ENCODE peak calls at places on chromosomes 4 and X, in five cellular contexts. B is stimulated activated CD8-positive, alpha-beta memory T cell treated with anti-CD3 and anti-CD28 coated beads, Interleukin-4, amount 100 ng/mL, for 48 hours; F is NCI-H2081; J is AG08395; R is LHCN-M2. A is an unnamed sample.

GRCh38 chr4:171524913-171525312 is 288.3 kb upstream of the GALNTL6 start:
- DNase-seq in R (no peak), J (no peak), B (no peak), F (no peak), A (no peak)

GRCh38 chr4:152398060-152398459 is 137.8 kb downstream of the FBXW7 start:
- DNase-seq in J (no peak), R (peak), F (no peak), B (no peak), A (peak)

GRCh38 chr4:19213388-19213787 is 1038.3 kb upstream of the SLIT2 start:
- DNase-seq in B (no peak), J (no peak), R (no peak), F (no peak), A (no peak)

GRCh38 chrX:86137071-86137470 is 11.2 kb upstream of the DACH2 start:
- DNase-seq in R (peak), J (no peak), F (no peak), B (no peak), A (peak)

GRCh38 chrX:17654116-17654515 is 83.2 kb upstream of the SCML1 start:
- DNase-seq in F (no peak), R (no peak), J (no peak), B (peak), A (no peak)

GRCh38 chrX:12319012-12319519 is 180.8 kb downstream of the FRMPD4 start:
- DNase-seq in J (no peak), R (no peak), F (no peak), B (no peak), A (no peak)

GRCh38 chr4:143407475-143407874 is 70.8 kb downstream of the GAB1 start:
- DNase-seq in J (no peak), B (no peak), R (no peak), F (no peak), A (no peak)

GRCh38 chr4:65393078-65393477 is 277.2 kb downstream of the EPHA5 start:
- DNase-seq in J (no peak), B (no peak), R (no peak), F (no peak), A (no peak)

GRCh38 chr4:6349896-6350295 is 80.2 kb downstream of the WFS1 start:
- DNase-seq in J (no peak), F (no peak), R (peak), B (no peak), A (no peak)

GRCh38 chr4:155701827-155702226 is 35.2 kb downstream of the GUCY1A1 start:
- DNase-seq in F (no peak), R (no peak), J (no peak), B (no peak), A (no peak)

GRCh38 chr4:41660350-41660749 is 88.2 kb downstream of the PHOX2B start:
- DNase-seq in J (no peak), B (no peak), F (no peak), R (no peak), A (no peak)

GRCh38 chrX:41921492-41922124 is 1.7 kb downstream of the CASK start:
- DNase-seq in J (peak), B (no peak), F (no peak), R (peak), A (peak)

GRCh38 chr4:10460313-10461047 is 3.3 kb upstream of the ZNF518B start:
- DNase-seq in J (no peak), F (no peak), B (peak), R (no peak), A (no peak)

GRCh38 chr4:7610062-7610670 is 175.4 kb upstream of the PSAPL1 start:
- DNase-seq in J (no peak), R (no peak), B (no peak), F (no peak), A (no peak)

GRCh38 chrX:123920065-123920785 is 41.3 kb upstream of the STAG2 start:
- DNase-seq in J (peak), R (peak), B (no peak), F (no peak), A (peak)

GRCh38 chrX:9003041-9003440 is 30.9 kb downstream of the FAM9B start:
- DNase-seq in F (no peak), B (no peak), J (no peak), R (no peak), A (no peak)

GRCh38 chr4:172900880-172901279 is 267.7 kb upstream of the GALNT7 start:
- DNase-seq in J (no peak), B (no peak), F (no peak), R (peak), A (no peak)

GRCh38 chr4:29278580-29278979 is 1441.6 kb upstream of the PCDH7 start:
- DNase-seq in J (no peak), F (no peak), B (no peak), R (peak), A (peak)

GRCh38 chr4:111602848-111603247 is 542.4 kb upstream of the FAM241A start:
- DNase-seq in J (peak), R (peak), B (no peak), F (no peak), A (peak)

GRCh38 chrX:131677655-131678628 is 134.1 kb downstream of the OR13H1 start:
- DNase-seq in R (peak), F (peak), J (peak), B (peak), A (peak)

GRCh38 chr4:82201303-82201702 is 172.5 kb downstream of the HNRNPD start:
- DNase-seq in F (peak), J (no peak), R (no peak), B (no peak), A (peak)

GRCh38 chrX:47611926-47612325 is 7.7 kb downstream of the SYN1 start:
- DNase-seq in B (no peak), J (no peak), R (no peak), F (no peak), A (no peak)

GRCh38 chrX:154348114-154348531 is 26.3 kb downstream of the FLNA start:
- DNase-seq in B (no peak), J (no peak), R (no peak), F (no peak), A (peak)

GRCh38 chr4:76607266-76607799 is 172.3 kb downstream of the SHROOM3 start:
- DNase-seq in J (peak), B (no peak), F (no peak), R (no peak), A (no peak)

GRCh38 chr4:44988011-44988410 is 261.7 kb upstream of the GNPDA2 start:
- DNase-seq in B (no peak), J (no peak), F (no peak), R (no peak), A (no peak)

GRCh38 chr4:114364857-114365256 is 233.8 kb upstream of the UGT8 start:
- DNase-seq in F (no peak), B (no peak), R (peak), J (peak), A (peak)

GRCh38 chrX:38095971-38096529 is 89.7 kb downstream of the SYTL5 start:
- DNase-seq in B (no peak), J (no peak), R (peak), F (no peak), A (peak)

GRCh38 chr4:2402053-2402452 is 16.4 kb downstream of the ZFYVE28 start:
- DNase-seq in J (peak), F (peak), B (peak), R (peak), A (peak)

GRCh38 chrX:10450959-10451355 is 169.4 kb downstream of the MID1 start:
- DNase-seq in R (no peak), B (no peak), J (no peak), F (no peak), A (no peak)

GRCh38 chr4:19358015-19358414 is 893.7 kb upstream of the SLIT2 start:
- DNase-seq in J (no peak), F (no peak), R (no peak), B (no peak), A (peak)

GRCh38 chr4:115424852-115425251 is 311.4 kb upstream of the NDST4 start:
- DNase-seq in F (no peak), R (peak), B (no peak), J (no peak), A (peak)